ENCODE peak calls at places on chromosomes 4 and X, in four cellular contexts. S is Panc1, N is PC-9, M is H1. W is an unnamed sample.

GRCh38 chr4:26830016-26830415 is 30.6 kb upstream of the STIM2 start:
- DNase-seq in S (no peak), N (no peak), M (no peak), W (no peak)

GRCh38 chrX:108036298-108036973 is 8.4 kb upstream of the VSIG1 start:
- DNase-seq in S (peak), N (peak), M (no peak), W (peak)

GRCh38 chrX:153019166-153019565 is 25.2 kb upstream of the PNMA5 start:
- DNase-seq in S (no peak), N (no peak), M (no peak), W (no peak)

GRCh38 chrX:23937100-23937499 is 29.3 kb downstream of the CXorf58 start:
- DNase-seq in S (no peak), N (no peak), M (no peak), W (no peak)

GRCh38 chr4:4387531-4388311 is 819 bp downstream of the NSG1 start:
- DNase-seq in S (no peak), N (no peak), M (peak), W (no peak)

GRCh38 chr4:113550510-113550909 is 211.0 kb downstream of the CAMK2D start:
- DNase-seq in S (no peak), N (no peak), M (no peak), W (no peak)

GRCh38 chr4:111323496-111323895 is 700.6 kb upstream of the PITX2 start:
- DNase-seq in S (no peak), N (no peak), M (no peak), W (peak)

GRCh38 chr4:95181446-95182306 is 367.1 kb downstream of the UNC5C start:
- DNase-seq in S (no peak), N (no peak), M (peak), W (no peak)

GRCh38 chrX:123236868-123237267 is 52.8 kb downstream of the GRIA3 start:
- DNase-seq in S (no peak), N (no peak), M (no peak), W (no peak)

GRCh38 chr4:142550955-142551354 is 295.1 kb downstream of the INPP4B start:
- DNase-seq in S (no peak), N (peak), M (no peak), W (no peak)

GRCh38 chr4:183628189-183628588 is 30.8 kb downstream of the RWDD4 start:
- DNase-seq in S (no peak), N (no peak), M (no peak), W (no peak)

GRCh38 chr4:83516042-83516772 is 19.7 kb upstream of the GPAT3 start:
- DNase-seq in S (no peak), N (no peak), M (no peak), W (peak)

GRCh38 chr4:98516042-98516440 is 142.4 kb downstream of the TSPAN5 start:
- DNase-seq in S (no peak), N (no peak), M (no peak), W (peak)

GRCh38 chr4:31613946-31614623 is 893.9 kb downstream of the PCDH7 start:
- DNase-seq in S (no peak), N (peak), M (no peak), W (no peak)

GRCh38 chrX:154436597-154437397 is at the start of gene GDI1:
- DNase-seq in S (no peak), N (peak), M (peak), W (peak)

GRCh38 chr4:85905761-85906160 is 430.8 kb downstream of the ARHGAP24 start:
- DNase-seq in S (no peak), N (no peak), M (no peak), W (peak)

GRCh38 chrX:39261446-39262147 is 460.3 kb downstream of the MID1IP1 start:
- DNase-seq in S (peak), N (no peak), M (no peak), W (peak)

GRCh38 chr4:72319596-72319995 is 249.4 kb downstream of the ADAMTS3 start:
- DNase-seq in S (no peak), N (no peak), M (no peak), W (peak)

GRCh38 chrX:119503484-119503861 is 35.2 kb downstream of the SLC25A5 start:
- DNase-seq in S (peak), N (peak), M (no peak), W (peak)

GRCh38 chr4:1490906-1491629 is 84.8 kb upstream of the NKX1-1 start:
- DNase-seq in S (no peak), N (no peak), M (no peak), W (no peak)

GRCh38 chr4:137644201-137644600 is 111.9 kb upstream of the PCDH18 start:
- DNase-seq in S (no peak), N (no peak), M (no peak), W (peak)

GRCh38 chr4:72295966-72296557 is 264.3 kb downstream of the NPFFR2 start:
- DNase-seq in S (no peak), N (no peak), M (no peak), W (peak)

GRCh38 chr4:80294206-80294605 is 27.7 kb downstream of the FGF5 start:
- DNase-seq in S (no peak), N (no peak), M (no peak), W (no peak)

GRCh38 chrX:27746516-27746915 is 61.3 kb upstream of the MAGEB10 start:
- DNase-seq in S (no peak), N (peak), M (no peak), W (no peak)

GRCh38 chr4:86498560-86499166 is 95.5 kb upstream of the PTPN13 start:
- DNase-seq in S (peak), N (no peak), M (no peak), W (peak)

GRCh38 chr4:184746532-184746870 is 12.6 kb upstream of the CENPU start:
- DNase-seq in S (no peak), N (peak), M (no peak), W (peak)

GRCh38 chrX:78517124-78517523 is 142.0 kb downstream of the RTL3 start:
- DNase-seq in S (no peak), N (no peak), M (no peak), W (no peak)

GRCh38 chr4:18291313-18291712 is 269.8 kb upstream of the LCORL start:
- DNase-seq in S (no peak), N (no peak), M (no peak), W (no peak)

GRCh38 chr4:143482753-143483362 is 30.6 kb upstream of the SMARCA5 start:
- DNase-seq in S (peak), N (peak), M (no peak), W (peak)

GRCh38 chr4:16721618-16722291 is 176.7 kb downstream of the LDB2 start:
- DNase-seq in S (no peak), N (no peak), M (no peak), W (peak)

GRCh38 chr4:187065836-187066235 is 342.2 kb upstream of the FAT1 start:
- DNase-seq in S (no peak), N (no peak), M (no peak), W (no peak)

GRCh38 chr4:60682901-60683300 is 517.2 kb upstream of the ADGRL3 start:
- DNase-seq in S (no peak), N (no peak), M (no peak), W (no peak)

GRCh38 chr4:104591505-104591904 is 96.8 kb upstream of the CXXC4 start:
- DNase-seq in S (no peak), N (no peak), M (peak), W (no peak)

GRCh38 chrX:124275167-124275894 is 57.1 kb upstream of the TEX13D start:
- DNase-seq in S (no peak), N (no peak), M (no peak), W (no peak)

GRCh38 chrX:34578237-34578636 is 78.8 kb downstream of the TMEM47 start:
- DNase-seq in S (no peak), N (no peak), M (no peak), W (peak)

GRCh38 chr4:42391981-42392380 is 5.3 kb upstream of the SHISA3 start:
- DNase-seq in S (no peak), N (no peak), M (no peak), W (no peak)

GRCh38 chrX:48957477-48957826 is at the start of gene OTUD5:
- DNase-seq in S (no peak), N (no peak), M (peak), W (no peak)

GRCh38 chrX:147911192-147912022 is at the start of gene FMR1:
- DNase-seq in S (peak), N (peak), M (peak), W (peak)

GRCh38 chr4:79686976-79687375 is 278.9 kb upstream of the GK2 start:
- DNase-seq in S (no peak), N (no peak), M (no peak), W (no peak)

GRCh38 chrX:110310896-110311295 is 7.0 kb downstream of the AMMECR1 start:
- DNase-seq in S (no peak), N (no peak), M (no peak), W (peak)

DNA sequence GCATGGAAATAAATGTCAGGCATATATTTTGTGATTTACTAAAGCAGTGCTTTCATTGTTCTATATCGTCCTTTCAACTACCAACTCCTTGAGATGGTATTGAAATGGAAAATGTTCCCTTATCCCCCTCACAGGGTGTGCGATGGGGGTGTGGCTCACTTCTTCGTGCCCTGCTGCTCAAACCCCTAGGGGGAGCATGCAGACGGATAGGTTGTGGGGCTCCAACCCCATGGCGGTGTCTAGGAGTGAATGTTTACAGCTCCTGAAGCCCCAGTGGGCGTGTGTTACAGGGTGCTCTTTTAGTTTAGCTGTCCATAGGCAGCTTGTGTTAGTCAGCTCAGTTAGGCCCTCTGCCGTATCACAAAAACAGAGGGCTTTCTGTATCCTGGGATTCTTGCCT is 287.7 kb upstream of the EMCN start:
- DNase-seq in S (no peak), N (no peak), M (peak), W (no peak)
- TF ChIP-seq CTCF in S (no peak), N (no peak), M (peak), W (no peak)

GRCh38 chr4:8428288-8429097 is 12.0 kb downstream of the ACOX3 start:
- DNase-seq in S (no peak), N (peak), M (peak), W (peak)
- TF ChIP-seq CTCF in S (peak), N (peak), M (peak), W (peak)

GRCh38 chrX:137432609-137433008 is 133.3 kb upstream of the ZIC3 start:
- DNase-seq in S (peak), N (no peak), M (peak), W (peak)
- TF ChIP-seq CTCF in S (peak), N (peak), M (peak), W (peak)

GRCh38 chr4:128502818-128503527 is 215.4 kb upstream of the PGRMC2 start:
- DNase-seq in S (no peak), N (no peak), M (no peak), W (no peak)

DNA sequence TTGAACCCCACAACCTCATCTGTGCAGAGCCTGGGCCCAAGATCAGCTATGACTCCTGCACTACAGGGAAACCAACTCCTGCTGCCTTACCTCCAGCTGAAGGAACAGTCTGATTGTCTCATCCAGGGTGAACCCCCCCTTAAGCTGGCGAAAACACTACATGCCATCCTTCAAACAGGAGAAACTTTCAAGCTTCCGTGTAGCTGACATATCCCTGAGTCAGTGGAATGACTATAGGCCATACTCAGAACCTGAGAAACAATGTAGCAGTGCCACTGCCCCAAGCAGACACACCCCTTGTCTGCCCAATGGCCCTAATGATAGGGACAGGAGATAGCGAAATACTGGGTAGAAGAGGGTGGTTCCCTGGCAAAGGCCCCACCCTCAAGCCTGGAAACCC is 213.6 kb upstream of the PGRMC2 start:
- DNase-seq in S (no peak), N (no peak), M (no peak), W (no peak)
- TF ChIP-seq CTCF in S (no peak), N (no peak), M (no peak), W (no peak)

GRCh38 chr4:133154725-133155124 is 5.6 kb downstream of the PCDH10 start:
- DNase-seq in S (peak), N (no peak), M (no peak), W (peak)
- TF ChIP-seq CTCF in S (peak), N (peak), M (peak), W (peak)

GRCh38 chrX:132954323-132954722 is 4.1 kb downstream of the HS6ST2 start:
- DNase-seq in S (no peak), N (no peak), M (no peak), W (no peak)

GRCh38 chrX:132953358-132953757 is 5.1 kb downstream of the HS6ST2 start:
- DNase-seq in S (no peak), N (no peak), M (no peak), W (peak)

GRCh38 chrX:132948648-132949260 is 9.7 kb downstream of the HS6ST2 start:
- DNase-seq in S (no peak), N (no peak), M (no peak), W (peak)
- TF ChIP-seq CTCF in S (peak), N (peak), M (peak), W (peak)

DNA sequence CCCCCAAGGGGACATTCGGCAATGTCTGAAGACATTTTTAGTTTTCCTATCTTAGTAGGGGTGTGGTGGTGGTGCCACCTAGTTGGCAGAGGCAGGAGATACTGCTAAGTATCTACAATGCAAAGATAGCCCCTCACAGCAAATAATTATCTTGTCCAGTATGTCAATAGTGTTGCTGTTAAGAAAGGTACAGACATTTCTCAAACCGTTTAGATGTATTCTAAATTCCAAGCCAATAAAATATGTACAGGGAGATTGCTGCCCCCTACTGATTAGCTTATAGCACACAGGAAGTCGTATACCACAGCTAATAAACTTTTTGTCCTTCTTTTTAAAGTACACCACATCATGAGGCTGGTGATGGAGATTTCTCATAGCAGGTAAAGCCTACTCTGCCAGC is 260.5 kb downstream of the TMA16 start:
- DNase-seq in S (peak), N (no peak), M (no peak), W (peak)
- TF ChIP-seq CTCF in S (peak), N (no peak), M (peak), W (peak)

GRCh38 chrX:103941201-103941975 is 21.0 kb upstream of the TMSB15B start:
- DNase-seq in S (no peak), N (no peak), M (no peak), W (peak)
- TF ChIP-seq CTCF in S (peak), N (peak), M (peak), W (peak)

W was measured in MCF 10A.